ENCODE peak calls at places on chromosomes 12 and 14, in nine cellular contexts. T, Z, X, B, M, N, W, E and C are unnamed samples.

GRCh38 chr12:7241404-7242005 is 52.0 kb downstream of the PEX5 start:
- DNase-seq in X (no peak), M (peak), Z (no peak), E (peak), W (peak), B (no peak), N (no peak), T (no peak), C (no peak)

GRCh38 chr12:3988519-3989217 is 115.5 kb upstream of the PARP11 start:
- DNase-seq in B (no peak), X (no peak), M (no peak), W (no peak), T (peak), E (no peak), N (peak), Z (no peak), C (peak)

GRCh38 chr14:23665302-23666016 is 29.3 kb downstream of the DHRS2 start:
- DNase-seq in N (no peak), Z (no peak), W (peak), M (peak), T (no peak), B (no peak), E (no peak), X (no peak), C (no peak)

GRCh38 chr14:54600685-54601084 is 33.8 kb downstream of the SAMD4A start:
- DNase-seq in E (no peak), W (peak), M (peak), T (no peak), N (no peak), X (no peak), B (no peak), Z (no peak), C (no peak)

GRCh38 chr14:50036211-50036610 is 80.2 kb downstream of the VCPKMT start:
- DNase-seq in B (no peak), E (no peak), W (no peak), X (no peak), M (no peak), T (no peak), Z (no peak), N (no peak), C (no peak)

GRCh38 chr12:80498059-80498728 is 54.2 kb downstream of the PTPRQ start:
- DNase-seq in X (no peak), W (no peak), E (no peak), T (no peak), N (no peak), Z (no peak), B (no peak), M (no peak), C (no peak)

GRCh38 chr12:123391546-123392343 is 7.8 kb downstream of the KMT5A start:
- DNase-seq in M (peak), N (no peak), Z (no peak), E (no peak), X (no peak), T (no peak), B (no peak), W (no peak), C (no peak)

GRCh38 chr14:23436327-23437141 is 1.1 kb upstream of the MYH7 start:
- DNase-seq in M (no peak), T (no peak), W (no peak), X (no peak), N (no peak), B (no peak), E (no peak), Z (peak), C (no peak)

GRCh38 chr12:57475271-57476161 is 4.2 kb downstream of the ARHGAP9 start:
- DNase-seq in N (no peak), Z (peak), T (no peak), E (no peak), B (no peak), M (peak), X (no peak), W (no peak), C (peak)

GRCh38 chr14:90674043-90674670 is 142.1 kb downstream of the TTC7B start:
- DNase-seq in B (no peak), X (no peak), E (no peak), T (no peak), W (no peak), N (no peak), M (no peak), Z (no peak), C (no peak)

GRCh38 chr14:36660736-36661505 is 739 bp upstream of the PAX9 start:
- DNase-seq in X (no peak), M (no peak), N (no peak), T (no peak), B (no peak), W (no peak), E (no peak), Z (peak), C (no peak)

GRCh38 chr12:8145754-8146415 is 10.9 kb upstream of the ZNF705A start:
- DNase-seq in Z (no peak), X (no peak), N (no peak), W (no peak), T (no peak), M (peak), B (peak), E (peak), C (no peak)

GRCh38 chr12:63862187-63863107 is 17.9 kb downstream of the SRGAP1 start:
- DNase-seq in N (no peak), W (peak), X (peak), B (no peak), E (peak), M (peak), T (no peak), Z (no peak), C (no peak)

GRCh38 chr12:117524806-117525205 is 163.4 kb upstream of the NOS1 start:
- DNase-seq in X (no peak), T (no peak), Z (no peak), N (no peak), B (no peak), E (no peak), W (no peak), M (no peak), C (no peak)

GRCh38 chr12:95518976-95519375 is 32.3 kb downstream of the USP44 start:
- DNase-seq in E (no peak), M (no peak), T (no peak), B (no peak), X (no peak), W (no peak), N (no peak), Z (no peak), C (no peak)

GRCh38 chr12:122538496-122538895 is 11.4 kb downstream of the KNTC1 start:
- DNase-seq in M (no peak), W (no peak), T (no peak), B (no peak), X (no peak), N (no peak), Z (no peak), E (no peak), C (no peak)

GRCh38 chr12:80936642-80937390 is 918 bp downstream of the LIN7A start:
- DNase-seq in T (peak), E (peak), B (peak), X (peak), Z (peak), W (peak), M (peak), N (no peak), C (no peak)

GRCh38 chr14:23095196-23096108 is at the start of gene C14orf119:
- DNase-seq in Z (peak), E (peak), X (peak), T (peak), M (peak), N (peak), W (peak), B (peak), C (peak)

GRCh38 chr14:26204954-26205479 is 392.8 kb downstream of the NOVA1 start:
- DNase-seq in E (peak), N (no peak), B (peak), W (no peak), Z (no peak), M (peak), X (no peak), T (no peak), C (no peak)

GRCh38 chr14:88559852-88560251 is 3.0 kb upstream of the ZC3H14 start:
- DNase-seq in N (no peak), M (peak), T (no peak), X (no peak), E (peak), W (peak), Z (no peak), B (no peak), C (no peak)

GRCh38 chr14:53327716-53328115 is 174.6 kb upstream of the DDHD1 start:
- DNase-seq in Z (no peak), B (no peak), X (no peak), E (peak), M (peak), T (no peak), N (no peak), W (peak), C (no peak)

GRCh38 chr12:107571492-107571891 is 114.1 kb upstream of the PWP1 start:
- DNase-seq in X (no peak), B (no peak), W (no peak), M (no peak), Z (no peak), T (no peak), E (no peak), N (no peak), C (no peak)

GRCh38 chr14:68886109-68886434 is 93.0 kb downstream of the ACTN1 start:
- DNase-seq in M (no peak), E (no peak), W (no peak), T (no peak), X (no peak), N (no peak), B (no peak), Z (no peak), C (no peak)

GRCh38 chr12:120721866-120722265 is 3.8 kb upstream of the ACADS start:
- DNase-seq in M (no peak), X (no peak), E (no peak), W (no peak), Z (no peak), B (no peak), N (no peak), T (no peak), C (no peak)

GRCh38 chr14:75720828-75721227 is 59.8 kb downstream of the TTLL5 start:
- DNase-seq in M (peak), B (no peak), E (peak), W (no peak), Z (no peak), X (no peak), T (no peak), N (no peak), C (no peak)

DNA sequence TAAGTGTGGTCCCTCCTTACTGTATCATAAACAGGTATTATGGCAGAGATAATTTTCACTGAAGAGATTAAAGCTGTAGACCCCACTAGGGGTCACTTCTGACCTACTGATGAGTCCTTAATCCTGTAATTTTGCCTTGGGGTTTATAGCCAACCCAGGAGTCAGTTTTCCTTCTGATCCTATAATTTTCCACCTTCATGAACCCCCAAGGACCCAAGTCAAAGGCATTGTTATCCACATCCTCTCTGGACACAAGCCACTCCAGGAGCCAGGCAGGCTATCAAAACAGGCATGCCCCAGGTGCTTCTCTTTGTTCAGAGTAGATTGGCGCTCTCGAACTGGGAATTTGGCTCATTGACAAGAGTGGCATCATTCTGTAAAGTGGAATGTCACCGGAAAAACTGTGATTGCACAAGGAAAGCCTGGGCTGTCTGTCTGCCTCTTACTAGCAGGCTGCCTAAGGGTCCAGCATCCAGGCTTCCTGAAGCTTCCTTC is 1523.3 kb upstream of the FLRT2 start:
- DNase-seq in X (no peak), B (no peak), T (no peak), M (no peak), N (no peak), Z (no peak), W (peak), E (no peak), C (no peak)
- TF ChIP-seq CTCF in X (no peak), B (no peak), T (no peak), M (no peak), N (no peak), Z (peak), W (no peak), E (no peak), C (no peak)

GRCh38 chr12:774051-774614 is 21.8 kb downstream of the WNK1 start:
- DNase-seq in T (no peak), X (no peak), E (no peak), W (no peak), Z (no peak), N (no peak), M (no peak), B (no peak), C (no peak)
- TF ChIP-seq CTCF in T (no peak), X (no peak), E (no peak), W (no peak), Z (no peak), N (no peak), M (no peak), B (no peak), C (no peak)

DNA sequence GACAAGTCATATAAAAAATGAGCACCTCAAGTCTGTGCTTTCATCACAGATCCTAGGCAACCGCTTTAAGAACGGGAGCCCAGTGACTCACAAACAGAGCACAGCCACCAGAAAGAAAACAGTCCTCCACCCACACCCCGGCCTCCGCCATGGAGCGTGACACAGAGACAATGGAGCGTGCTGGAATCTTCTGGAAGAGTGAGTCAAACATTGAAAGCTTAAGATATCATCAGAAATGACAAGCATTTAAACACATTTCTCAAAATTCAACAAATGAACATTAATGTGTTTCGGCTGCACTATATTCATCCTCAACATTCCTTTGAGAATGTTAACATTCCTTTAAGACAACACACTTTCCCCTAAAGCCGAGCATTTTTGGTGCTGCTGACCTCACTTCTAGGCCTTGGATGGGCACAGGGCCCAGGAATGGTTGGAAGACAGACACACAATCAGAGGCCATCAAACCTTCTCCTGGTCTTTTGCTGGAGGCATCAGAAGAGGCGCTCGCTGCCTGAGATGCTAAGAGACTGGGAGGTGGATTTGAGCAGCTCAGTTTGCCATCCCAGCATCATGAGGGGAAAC is 23.6 kb upstream of the TMEM132D start:
- DNase-seq in X (no peak), M (no peak), W (no peak), T (no peak), B (no peak), N (no peak), Z (no peak), E (no peak), C (no peak)
- TF ChIP-seq CTCF in X (no peak), M (no peak), W (no peak), T (no peak), B (no peak), N (no peak), Z (no peak), E (no peak), C (no peak)

DNA sequence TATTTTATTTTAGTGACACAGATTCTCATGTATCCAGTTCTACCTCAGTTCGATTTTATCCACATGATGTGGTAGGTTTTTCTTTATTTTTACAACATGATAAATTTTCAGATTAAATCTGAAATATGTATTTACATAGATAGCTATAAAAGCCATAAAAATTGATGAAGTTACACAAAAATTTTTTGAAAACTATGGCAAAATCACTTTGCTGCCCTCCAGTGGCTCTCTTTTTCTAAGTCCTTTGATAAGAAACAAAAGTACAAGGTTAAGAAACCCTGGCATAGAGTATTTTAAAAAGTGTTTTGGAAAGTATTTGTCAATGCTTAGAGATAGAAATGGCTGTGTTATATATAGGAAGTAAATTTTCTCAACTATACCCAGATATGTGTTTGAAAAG is 104.2 kb downstream of the PCNX1 start:
- DNase-seq in N (no peak), Z (no peak), E (no peak), T (no peak), M (peak), X (no peak), B (no peak), W (peak), C (no peak)
- TF ChIP-seq CTCF in N (peak), Z (peak), E (peak), T (no peak), M (peak), X (no peak), B (no peak), W (peak), C (peak)

DNA sequence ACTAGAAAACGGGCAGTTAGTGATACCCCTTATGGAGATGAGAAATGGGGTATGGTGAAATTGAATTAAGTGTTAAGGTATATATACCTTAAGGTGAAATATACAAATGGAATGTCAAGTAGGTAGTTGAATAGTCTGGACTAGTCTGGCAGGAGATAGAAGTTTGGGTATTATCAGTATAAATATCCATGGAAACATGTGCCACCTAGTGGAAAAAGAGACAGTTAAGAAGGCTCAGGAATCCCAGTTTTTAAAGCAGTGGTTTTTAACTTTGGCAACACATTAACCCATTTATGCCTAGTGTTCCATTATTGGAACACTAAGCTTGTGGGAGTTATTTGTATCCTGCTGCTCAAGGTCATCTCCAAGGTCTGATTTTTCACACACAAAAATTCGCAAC is 38.6 kb upstream of the TPH2 start:
- DNase-seq in E (peak), M (peak), B (no peak), X (no peak), W (peak), N (no peak), T (no peak), Z (no peak), C (no peak)
- TF ChIP-seq CTCF in E (peak), M (peak), B (no peak), X (no peak), W (peak), N (no peak), T (no peak), Z (peak), C (no peak)

GRCh38 chr14:102672410-102672960 is 80.0 kb downstream of the RCOR1 start:
- DNase-seq in N (no peak), Z (no peak), B (no peak), W (no peak), T (no peak), X (no peak), M (no peak), E (no peak), C (no peak)
- TF ChIP-seq CTCF in N (no peak), Z (peak), B (no peak), W (no peak), T (no peak), X (no peak), M (no peak), E (no peak), C (no peak)

DNA sequence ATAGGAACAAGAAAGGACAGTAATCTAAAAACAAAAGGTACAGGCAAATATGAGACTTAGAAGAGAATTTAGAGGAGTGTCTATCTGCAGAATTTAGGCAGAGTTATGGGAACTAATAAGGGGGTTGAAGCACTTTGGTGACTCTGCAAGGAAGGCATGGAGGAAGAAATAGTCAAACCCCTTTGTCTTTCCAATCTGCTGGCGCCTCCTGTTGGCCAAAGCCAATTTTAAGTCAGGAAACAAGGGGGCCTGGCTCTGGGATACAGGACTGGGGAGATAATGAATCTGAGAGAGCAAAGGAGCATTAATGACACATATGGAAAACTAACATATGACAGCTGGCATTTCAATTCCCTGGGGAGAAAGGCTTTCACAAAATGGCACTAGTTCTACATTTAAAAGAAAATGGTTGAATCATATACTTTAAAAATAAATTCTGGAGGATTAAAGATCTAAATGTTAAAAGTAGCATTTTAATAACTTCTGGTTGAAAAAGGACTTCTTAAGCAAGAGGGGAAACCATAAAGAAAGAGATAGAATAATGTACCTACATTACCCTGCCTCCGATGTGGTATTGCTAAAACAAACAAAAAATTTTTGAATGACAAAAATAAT is 48.5 kb upstream of the CSRP2 start:
- DNase-seq in M (peak), E (peak), W (peak), N (no peak), Z (no peak), X (peak), B (no peak), T (peak), C (peak)
- TF ChIP-seq CTCF in M (peak), E (peak), W (peak), N (no peak), Z (peak), X (peak), B (peak), T (peak), C (peak)

DNA sequence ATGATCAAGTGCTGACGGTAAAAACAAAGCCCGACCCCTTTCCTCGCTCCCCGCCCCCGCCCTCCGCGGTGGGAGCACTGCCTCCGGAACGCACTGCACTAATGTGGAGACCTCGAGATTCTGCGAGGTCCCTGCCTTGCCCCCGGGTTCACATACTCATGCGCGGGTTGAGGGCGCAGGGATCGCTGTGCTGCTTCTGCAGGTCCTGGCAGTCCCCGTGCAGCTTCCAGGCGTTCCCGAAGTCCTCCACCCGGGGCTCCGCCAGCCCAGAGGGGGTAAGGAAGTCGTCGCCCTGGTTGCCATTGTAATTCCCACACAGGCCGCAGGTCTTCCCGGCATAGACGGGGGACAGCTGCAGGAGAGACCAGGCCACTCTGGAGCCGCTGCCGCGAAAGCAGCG is 66.8 kb downstream of the VWF start:
- DNase-seq in B (no peak), W (no peak), M (no peak), X (no peak), E (no peak), T (no peak), Z (no peak), N (no peak), C (no peak)
- TF ChIP-seq CTCF in B (no peak), W (no peak), M (no peak), X (no peak), E (no peak), T (no peak), Z (no peak), N (no peak), C (no peak)

DNA sequence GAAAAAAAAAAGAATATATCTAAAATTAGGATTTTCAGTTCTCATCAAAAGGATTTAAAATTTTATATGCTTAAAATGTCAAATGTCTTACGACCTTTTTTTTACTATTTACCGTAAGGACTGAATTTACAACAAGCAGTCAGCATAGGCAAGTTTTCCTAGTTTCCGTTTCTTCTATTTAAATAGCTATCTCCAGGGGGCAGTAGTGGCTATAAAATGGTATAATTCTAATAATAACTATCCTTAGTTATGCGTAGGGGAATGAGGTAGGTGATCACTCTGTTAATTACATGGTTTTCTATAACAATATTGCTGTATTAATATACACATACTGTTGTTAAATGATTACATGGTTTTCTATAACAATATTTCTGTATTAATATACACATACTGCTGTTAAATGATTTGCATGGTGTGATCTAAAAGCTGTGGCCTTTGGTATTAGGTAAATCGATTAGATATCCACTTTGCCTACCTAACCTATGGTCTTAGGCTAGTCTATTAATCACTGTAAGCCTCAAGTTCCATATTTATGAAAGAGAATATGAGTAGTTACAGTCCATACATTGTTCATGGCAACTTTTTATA is 217.7 kb upstream of the PDZRN4 start:
- DNase-seq in N (no peak), E (no peak), W (peak), Z (no peak), X (no peak), M (no peak), T (peak), B (no peak), C (no peak)
- TF ChIP-seq CTCF in N (no peak), E (no peak), W (peak), Z (peak), X (no peak), M (no peak), T (no peak), B (no peak), C (peak)